ENCODE peak calls at places on chromosomes 6 and 20, in ten cellular contexts. H, F, A, W, E, N, I, O, Y and X are unnamed samples.

GRCh38 chr20:23397961-23398360 is 23.3 kb downstream of the NAPB start:
- DNase-seq in E (no peak), O (no peak), A (peak), Y (no peak), N (no peak), I (no peak), F (no peak), H (no peak), W (no peak), X (no peak)

GRCh38 chr20:57009775-57010174 is 256.7 kb downstream of the BMP7 start:
- DNase-seq in Y (no peak), N (no peak), I (no peak), A (no peak), H (no peak), F (no peak), O (no peak), E (no peak), W (no peak), X (no peak)

GRCh38 chr6:117477988-117478852 is 4.3 kb upstream of the DCBLD1 start:
- DNase-seq in H (no peak), E (peak), I (no peak), W (no peak), Y (no peak), A (no peak), O (peak), N (peak), F (peak), X (peak)

GRCh38 chr6:154508573-154509375 is 1.7 kb downstream of the CNKSR3 start:
- DNase-seq in W (no peak), O (no peak), E (peak), A (peak), N (no peak), H (no peak), Y (no peak), I (no peak), F (no peak), X (no peak)

GRCh38 chr6:47250302-47250701 is 59.4 kb downstream of the TNFRSF21 start:
- DNase-seq in I (no peak), N (no peak), Y (no peak), H (no peak), A (no peak), W (no peak), O (no peak), E (no peak), F (no peak), X (no peak)

GRCh38 chr6:135062735-135063134 is 8.1 kb upstream of the HBS1L start:
- DNase-seq in I (no peak), Y (no peak), W (no peak), A (no peak), N (no peak), E (no peak), F (no peak), O (peak), H (no peak), X (no peak)

GRCh38 chr20:58650181-58650775 is 805 bp upstream of the STX16 start:
- DNase-seq in H (no peak), W (peak), F (peak), E (peak), N (peak), I (no peak), A (peak), O (peak), Y (no peak), X (peak)

GRCh38 chr6:21909321-21909720 is 315.8 kb downstream of the SOX4 start:
- DNase-seq in I (no peak), Y (no peak), W (no peak), H (no peak), E (no peak), A (no peak), F (no peak), O (no peak), N (no peak), X (no peak)

GRCh38 chr6:21597706-21598273 is 4.2 kb downstream of the SOX4 start:
- DNase-seq in O (no peak), I (no peak), W (no peak), A (peak), Y (no peak), F (no peak), E (no peak), N (no peak), H (no peak), X (no peak)

GRCh38 chr6:121645100-121645745 is 209.8 kb downstream of the GJA1 start:
- DNase-seq in A (peak), I (no peak), H (peak), E (no peak), F (no peak), O (no peak), W (no peak), N (peak), Y (no peak), X (no peak)

GRCh38 chr20:24906806-24907205 is 42.3 kb upstream of the CST7 start:
- DNase-seq in Y (no peak), W (no peak), E (no peak), N (no peak), F (no peak), A (no peak), O (no peak), I (no peak), H (no peak), X (no peak)

GRCh38 chr6:155524249-155524651 is 68.6 kb upstream of the NOX3 start:
- DNase-seq in F (no peak), W (no peak), N (peak), I (no peak), E (no peak), H (peak), A (peak), O (no peak), Y (no peak), X (no peak)

GRCh38 chr20:47438464-47439381 is 63.0 kb upstream of the NCOA3 start:
- DNase-seq in E (no peak), F (no peak), Y (no peak), A (no peak), W (no peak), H (no peak), N (no peak), O (no peak), I (no peak), X (peak)

GRCh38 chr6:118886641-118887040 is 7.3 kb upstream of the ASF1A start:
- DNase-seq in W (no peak), O (no peak), H (no peak), I (no peak), E (no peak), A (no peak), F (no peak), Y (no peak), N (no peak), X (no peak)

GRCh38 chr6:5667737-5668136 is 339.0 kb downstream of the NRN1 start:
- DNase-seq in W (no peak), Y (no peak), H (no peak), N (no peak), A (no peak), O (no peak), F (peak), E (no peak), I (no peak), X (no peak)